ENCODE peak calls at places on chromosomes 16 and 17, in six cellular contexts. I is A549, E is iris pigment epithelial cell, P is NCI-H1436, K is caudate nucleus, B is SHP77. C is an unnamed sample.

GRCh38 chr17:79901131-79901530 is 61.9 kb upstream of the CBX4 start:
- DNase-seq in I (no peak), E (no peak), P (no peak), K (no peak), B (no peak), C (no peak)

GRCh38 chr16:47143329-47143676 is 442 bp downstream of the NETO2 start:
- DNase-seq in I (peak), E (peak), P (peak), K (no peak), B (peak), C (peak)

GRCh38 chr17:64732336-64733006 is 70.4 kb upstream of the SMURF2 start:
- DNase-seq in I (peak), E (peak), P (no peak), K (peak), B (peak), C (no peak)

GRCh38 chr17:45019177-45019711 is 32.2 kb downstream of the DCAKD start:
- DNase-seq in I (peak), E (peak), P (peak), K (peak), B (peak), C (peak)

GRCh38 chr16:86946396-86946795 is 368.0 kb downstream of the FOXL1 start:
- DNase-seq in I (peak), E (peak), P (no peak), K (no peak), B (no peak), C (no peak)

GRCh38 chr17:74442670-74443515 is 11.0 kb downstream of the GPRC5C start:
- DNase-seq in I (no peak), E (no peak), P (peak), K (peak), B (peak), C (peak)

GRCh38 chr16:63385714-63386113 is 1349.5 kb upstream of the CDH8 start:
- DNase-seq in I (no peak), E (no peak), P (no peak), K (no peak), B (peak), C (no peak)

GRCh38 chr16:29645699-29646187 is 17.3 kb upstream of the SPN start:
- DNase-seq in I (no peak), E (peak), P (no peak), K (no peak), B (peak), C (peak)

GRCh38 chr17:48045270-48046001 is 2.7 kb upstream of the NFE2L1 start:
- DNase-seq in I (no peak), E (peak), P (no peak), K (no peak), B (no peak), C (no peak)

GRCh38 chr17:62150471-62150870 is 85.4 kb upstream of the MED13 start:
- DNase-seq in I (no peak), E (no peak), P (no peak), K (no peak), B (no peak), C (no peak)